ENCODE peak calls at places on chromosome 6, in six cellular contexts. One of them, this sample, is unnamed. For H3K4me1 and H3K27me3, the result is how much of the 10 kb centered on the place peaks cover.

GRCh38 chr6:1136856-1137255 is 175.0 kb upstream of the FOXQ1 start:
- DNase-seq in naive thymus-derived CD4-positive, alpha-beta T cell: no peak
- DNase-seq in left lung: no peak
- DNase-seq in CD4-positive, alpha-beta memory T cell: no peak
- DNase-seq in colonic mucosa: no peak
- DNase-seq in GM23248: no peak
- DNase-seq in this sample: no peak

GRCh38 chr6:3026811-3027626 is 27.3 kb downstream of the NQO2 start:
- DNase-seq in naive thymus-derived CD4-positive, alpha-beta T cell: no peak
- DNase-seq in left lung: no peak
- DNase-seq in CD4-positive, alpha-beta memory T cell: peak
- DNase-seq in colonic mucosa: no peak
- DNase-seq in GM23248: no peak
- DNase-seq in this sample: peak

GRCh38 chr6:130670142-130670541 is 157.1 kb upstream of the SMLR1 start:
- DNase-seq in naive thymus-derived CD4-positive, alpha-beta T cell: no peak
- DNase-seq in left lung: no peak
- DNase-seq in CD4-positive, alpha-beta memory T cell: no peak
- DNase-seq in colonic mucosa: no peak
- DNase-seq in GM23248: no peak
- DNase-seq in this sample: no peak

GRCh38 chr6:34445313-34445860 is 19.5 kb upstream of the RPS10 start:
- DNase-seq in naive thymus-derived CD4-positive, alpha-beta T cell: no peak
- DNase-seq in left lung: no peak
- DNase-seq in CD4-positive, alpha-beta memory T cell: no peak
- DNase-seq in colonic mucosa: no peak
- DNase-seq in GM23248: no peak
- DNase-seq in this sample: no peak

GRCh38 chr6:90610671-90611542 is 24.0 kb upstream of the MAP3K7 start:
- DNase-seq in naive thymus-derived CD4-positive, alpha-beta T cell: peak
- DNase-seq in left lung: peak
- DNase-seq in CD4-positive, alpha-beta memory T cell: peak
- DNase-seq in colonic mucosa: no peak
- DNase-seq in GM23248: peak
- DNase-seq in this sample: peak

GRCh38 chr6:81996414-81996813 is 243.9 kb upstream of the TENT5A start:
- DNase-seq in naive thymus-derived CD4-positive, alpha-beta T cell: no peak
- DNase-seq in left lung: no peak
- DNase-seq in CD4-positive, alpha-beta memory T cell: no peak
- DNase-seq in colonic mucosa: no peak
- DNase-seq in GM23248: peak
- DNase-seq in this sample: no peak

GRCh38 chr6:130424704-130425103 is 58.9 kb downstream of the TMEM200A start:
- DNase-seq in naive thymus-derived CD4-positive, alpha-beta T cell: no peak
- DNase-seq in left lung: no peak
- DNase-seq in CD4-positive, alpha-beta memory T cell: no peak
- DNase-seq in colonic mucosa: no peak
- DNase-seq in GM23248: no peak
- DNase-seq in this sample: no peak

GRCh38 chr6:17169291-17169690 is 67.4 kb downstream of the STMND1 start:
- DNase-seq in naive thymus-derived CD4-positive, alpha-beta T cell: no peak
- DNase-seq in left lung: no peak
- DNase-seq in CD4-positive, alpha-beta memory T cell: no peak
- DNase-seq in colonic mucosa: no peak
- DNase-seq in GM23248: peak
- DNase-seq in this sample: no peak

GRCh38 chr6:8074213-8074612 is 10.0 kb upstream of the BLOC1S5 start:
- DNase-seq in naive thymus-derived CD4-positive, alpha-beta T cell: no peak
- DNase-seq in left lung: no peak
- DNase-seq in CD4-positive, alpha-beta memory T cell: no peak
- DNase-seq in colonic mucosa: no peak
- DNase-seq in GM23248: peak
- DNase-seq in this sample: no peak

GRCh38 chr6:161064915-161065314 is 73.3 kb downstream of the MAP3K4 start:
- DNase-seq in naive thymus-derived CD4-positive, alpha-beta T cell: no peak
- DNase-seq in left lung: no peak
- DNase-seq in CD4-positive, alpha-beta memory T cell: no peak
- DNase-seq in colonic mucosa: no peak
- DNase-seq in GM23248: no peak
- DNase-seq in this sample: no peak

GRCh38 chr6:52324239-52324638 is 37.7 kb upstream of the PAQR8 start:
- DNase-seq in naive thymus-derived CD4-positive, alpha-beta T cell: no peak
- DNase-seq in left lung: no peak
- DNase-seq in CD4-positive, alpha-beta memory T cell: no peak
- DNase-seq in colonic mucosa: no peak
- DNase-seq in GM23248: no peak
- DNase-seq in this sample: no peak

GRCh38 chr6:66362888-66363287 is 655.9 kb upstream of the EYS start:
- DNase-seq in naive thymus-derived CD4-positive, alpha-beta T cell: no peak
- DNase-seq in left lung: peak
- DNase-seq in CD4-positive, alpha-beta memory T cell: no peak
- DNase-seq in colonic mucosa: no peak
- DNase-seq in GM23248: no peak
- DNase-seq in this sample: no peak

GRCh38 chr6:143843689-143844405 is 709 bp downstream of the LTV1 start:
- DNase-seq in naive thymus-derived CD4-positive, alpha-beta T cell: no peak
- DNase-seq in left lung: no peak
- DNase-seq in CD4-positive, alpha-beta memory T cell: peak
- DNase-seq in colonic mucosa: no peak
- DNase-seq in GM23248: peak
- DNase-seq in this sample: no peak

GRCh38 chr6:163489584-163489983 is 75.1 kb downstream of the QKI start:
- DNase-seq in naive thymus-derived CD4-positive, alpha-beta T cell: no peak
- DNase-seq in left lung: no peak
- DNase-seq in CD4-positive, alpha-beta memory T cell: no peak
- DNase-seq in colonic mucosa: no peak
- DNase-seq in GM23248: peak
- DNase-seq in this sample: no peak

GRCh38 chr6:139647001-139647400 is 272.6 kb upstream of the CITED2 start:
- DNase-seq in naive thymus-derived CD4-positive, alpha-beta T cell: no peak
- DNase-seq in left lung: no peak
- DNase-seq in CD4-positive, alpha-beta memory T cell: no peak
- DNase-seq in colonic mucosa: no peak
- DNase-seq in GM23248: no peak
- DNase-seq in this sample: no peak

GRCh38 chr6:134936927-134937326 is 13.0 kb downstream of the ALDH8A1 start:
- DNase-seq in naive thymus-derived CD4-positive, alpha-beta T cell: no peak
- DNase-seq in left lung: no peak
- DNase-seq in CD4-positive, alpha-beta memory T cell: no peak
- DNase-seq in colonic mucosa: no peak
- DNase-seq in GM23248: peak
- DNase-seq in this sample: no peak

GRCh38 chr6:36688534-36689075 is 9.0 kb upstream of the RAB44 start:
- DNase-seq in naive thymus-derived CD4-positive, alpha-beta T cell: no peak
- DNase-seq in left lung: no peak
- DNase-seq in CD4-positive, alpha-beta memory T cell: no peak
- DNase-seq in colonic mucosa: no peak
- DNase-seq in GM23248: no peak
- DNase-seq in this sample: no peak

GRCh38 chr6:17754254-17754653 is 47.5 kb upstream of the NUP153 start:
- DNase-seq in naive thymus-derived CD4-positive, alpha-beta T cell: no peak
- DNase-seq in left lung: no peak
- DNase-seq in CD4-positive, alpha-beta memory T cell: no peak
- DNase-seq in colonic mucosa: no peak
- DNase-seq in GM23248: no peak
- DNase-seq in this sample: no peak

GRCh38 chr6:153312633-153313032 is 181.6 kb upstream of the RGS17 start:
- DNase-seq in naive thymus-derived CD4-positive, alpha-beta T cell: no peak
- DNase-seq in left lung: peak
- DNase-seq in CD4-positive, alpha-beta memory T cell: no peak
- DNase-seq in colonic mucosa: peak
- DNase-seq in GM23248: peak
- DNase-seq in this sample: peak

GRCh38 chr6:15371151-15371550 is 125.3 kb downstream of the JARID2 start:
- DNase-seq in naive thymus-derived CD4-positive, alpha-beta T cell: no peak
- DNase-seq in left lung: no peak
- DNase-seq in CD4-positive, alpha-beta memory T cell: no peak
- DNase-seq in colonic mucosa: no peak
- DNase-seq in GM23248: no peak
- DNase-seq in this sample: no peak

GRCh38 chr6:33983109-33983475 is 162.8 kb downstream of the GRM4 start:
- DNase-seq in naive thymus-derived CD4-positive, alpha-beta T cell: peak
- DNase-seq in left lung: no peak
- DNase-seq in CD4-positive, alpha-beta memory T cell: no peak
- DNase-seq in colonic mucosa: peak
- DNase-seq in GM23248: peak
- DNase-seq in this sample: no peak

GRCh38 chr6:36907781-36908180 is 22.0 kb downstream of the C6orf89 start:
- DNase-seq in naive thymus-derived CD4-positive, alpha-beta T cell: no peak
- DNase-seq in left lung: no peak
- DNase-seq in CD4-positive, alpha-beta memory T cell: no peak
- DNase-seq in colonic mucosa: no peak
- DNase-seq in GM23248: no peak
- DNase-seq in this sample: no peak

GRCh38 chr6:47247227-47247797 is 62.4 kb downstream of the TNFRSF21 start:
- DNase-seq in naive thymus-derived CD4-positive, alpha-beta T cell: no peak
- DNase-seq in left lung: no peak
- DNase-seq in CD4-positive, alpha-beta memory T cell: no peak
- DNase-seq in colonic mucosa: no peak
- DNase-seq in GM23248: peak
- DNase-seq in this sample: no peak

GRCh38 chr6:4819706-4820283 is 43.6 kb downstream of the CDYL start:
- DNase-seq in naive thymus-derived CD4-positive, alpha-beta T cell: no peak
- DNase-seq in left lung: no peak
- DNase-seq in CD4-positive, alpha-beta memory T cell: no peak
- DNase-seq in colonic mucosa: no peak
- DNase-seq in GM23248: peak
- DNase-seq in this sample: no peak

GRCh38 chr6:53311586-53311935 is 37.2 kb downstream of the ELOVL5 start:
- DNase-seq in naive thymus-derived CD4-positive, alpha-beta T cell: no peak
- DNase-seq in left lung: no peak
- DNase-seq in CD4-positive, alpha-beta memory T cell: no peak
- DNase-seq in colonic mucosa: no peak
- DNase-seq in GM23248: peak
- DNase-seq in this sample: no peak

GRCh38 chr6:159121387-159121955 is 47.7 kb upstream of the FNDC1 start:
- DNase-seq in naive thymus-derived CD4-positive, alpha-beta T cell: no peak
- DNase-seq in left lung: no peak
- DNase-seq in CD4-positive, alpha-beta memory T cell: no peak
- DNase-seq in colonic mucosa: no peak
- DNase-seq in GM23248: no peak
- DNase-seq in this sample: no peak
- H3K4me1 ChIP-seq in naive thymus-derived CD4-positive, alpha-beta T cell: under half
- H3K4me1 ChIP-seq in left lung: under half
- H3K4me1 ChIP-seq in CD4-positive, alpha-beta memory T cell: under half
- H3K4me1 ChIP-seq in colonic mucosa: under half
- H3K4me1 ChIP-seq in GM23248: under half
- H3K4me1 ChIP-seq in this sample: under half

GRCh38 chr6:40972190-40972589 is 66.8 kb downstream of the UNC5CL start:
- DNase-seq in naive thymus-derived CD4-positive, alpha-beta T cell: no peak
- DNase-seq in left lung: no peak
- DNase-seq in CD4-positive, alpha-beta memory T cell: no peak
- DNase-seq in colonic mucosa: no peak
- DNase-seq in GM23248: no peak
- DNase-seq in this sample: no peak
- H3K27me3 ChIP-seq in naive thymus-derived CD4-positive, alpha-beta T cell: under half
- H3K27me3 ChIP-seq in left lung: under half
- H3K27me3 ChIP-seq in CD4-positive, alpha-beta memory T cell: under half
- H3K27me3 ChIP-seq in colonic mucosa: under half
- H3K27me3 ChIP-seq in GM23248: under half
- H3K27me3 ChIP-seq in this sample: under half

DNA sequence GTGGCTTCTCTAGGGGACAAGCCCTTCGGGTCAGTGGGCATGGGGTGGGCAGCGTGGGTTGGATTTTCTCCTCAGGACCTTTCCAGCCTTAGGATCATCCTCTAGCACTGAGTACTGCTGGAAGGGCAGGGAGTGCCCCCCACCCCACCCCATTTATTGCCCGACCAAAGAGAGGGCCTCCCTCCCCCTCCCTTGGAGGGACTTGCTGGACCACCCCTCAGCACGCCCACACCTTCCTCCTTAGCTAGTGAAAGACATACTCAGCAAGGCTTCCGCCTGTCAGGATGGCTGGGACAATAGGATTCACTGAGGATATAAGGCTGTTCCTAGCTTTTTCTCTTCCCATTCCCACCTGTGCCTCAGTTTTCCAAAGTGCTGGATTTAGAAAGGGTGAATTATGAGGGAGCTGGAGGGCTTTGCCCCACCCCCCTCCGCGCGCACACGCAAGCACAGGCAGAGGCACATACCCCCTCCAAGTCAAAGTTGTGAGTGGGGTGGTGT is 859 bp upstream of the SLC29A1 start:
- DNase-seq in naive thymus-derived CD4-positive, alpha-beta T cell: no peak
- DNase-seq in left lung: no peak
- DNase-seq in CD4-positive, alpha-beta memory T cell: no peak
- DNase-seq in colonic mucosa: no peak
- DNase-seq in GM23248: no peak
- DNase-seq in this sample: no peak
- H3K4me1 ChIP-seq in naive thymus-derived CD4-positive, alpha-beta T cell: under half
- H3K4me1 ChIP-seq in left lung: under half
- H3K4me1 ChIP-seq in CD4-positive, alpha-beta memory T cell: under half
- H3K4me1 ChIP-seq in colonic mucosa: under half
- H3K4me1 ChIP-seq in GM23248: under half
- H3K4me1 ChIP-seq in this sample: under half

DNA sequence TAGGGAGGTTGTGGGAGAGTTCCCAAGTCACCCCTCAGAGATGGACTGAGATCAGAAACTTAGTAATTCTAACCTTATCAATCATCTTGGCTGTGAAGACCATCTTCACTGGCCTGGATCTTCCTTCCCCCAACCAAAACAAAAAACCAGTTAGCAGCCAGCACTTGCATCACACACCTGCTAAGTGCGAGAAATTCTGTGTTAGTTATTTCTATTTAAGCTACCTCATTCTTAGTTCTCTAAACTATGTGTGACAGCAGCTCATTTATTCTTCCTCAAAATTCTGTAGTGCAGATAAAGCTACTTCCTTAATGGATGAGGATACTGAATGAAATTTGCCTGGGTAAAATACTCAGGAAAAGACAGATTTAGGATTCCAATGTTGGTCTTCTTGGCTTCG is 18.2 kb upstream of the TAGAP start:
- DNase-seq in naive thymus-derived CD4-positive, alpha-beta T cell: no peak
- DNase-seq in left lung: no peak
- DNase-seq in CD4-positive, alpha-beta memory T cell: no peak
- DNase-seq in colonic mucosa: no peak
- DNase-seq in GM23248: no peak
- DNase-seq in this sample: no peak
- H3K27me3 ChIP-seq in naive thymus-derived CD4-positive, alpha-beta T cell: under half
- H3K27me3 ChIP-seq in left lung: under half
- H3K27me3 ChIP-seq in CD4-positive, alpha-beta memory T cell: under half
- H3K27me3 ChIP-seq in colonic mucosa: under half
- H3K27me3 ChIP-seq in GM23248: half or more
- H3K27me3 ChIP-seq in this sample: under half